ENCODE peak calls at places on chromosomes 7 and 10, in seven cellular contexts. X is fibroblast of mammary gland, M is neural progenitor cell, C is spleen, O is glutamatergic neuron, P is foreskin fibroblast, N is A549. K is an unnamed sample.

GRCh38 chr10:125083576-125083920 is 76.8 kb downstream of the CTBP2 start:
- DNase-seq in O (no peak), X (peak), N (peak), C (peak), M (no peak), P (peak), K (peak)

GRCh38 chr10:97573021-97573420 is 442 bp downstream of the ANKRD2 start:
- DNase-seq in N (peak), X (no peak), P (no peak), O (no peak), C (peak), M (no peak), K (no peak)

GRCh38 chr10:12628964-12629766 is 279.8 kb downstream of the CAMK1D start:
- DNase-seq in P (no peak), C (no peak), O (no peak), X (no peak), N (peak), M (peak), K (no peak)

GRCh38 chr7:37732253-37732652 is 48.7 kb downstream of the GPR141 start:
- DNase-seq in X (peak), O (peak), N (peak), C (no peak), P (peak), M (peak), K (peak)

GRCh38 chr7:318476-319266 is 28.7 kb downstream of the FOXL3 start:
- DNase-seq in C (peak), X (no peak), N (no peak), P (no peak), O (peak), M (no peak), K (no peak)

GRCh38 chr7:147829021-147829420 is 761.5 kb upstream of the C7orf33 start:
- DNase-seq in P (no peak), N (no peak), X (no peak), M (no peak), O (peak), C (no peak), K (no peak)

GRCh38 chr7:36165059-36165458 is 12.0 kb downstream of the EEPD1 start:
- DNase-seq in X (peak), N (no peak), M (no peak), P (peak), C (no peak), O (no peak), K (peak)

GRCh38 chr10:47258921-47259320 is 41.1 kb upstream of the GDF10 start:
- DNase-seq in X (no peak), M (no peak), N (no peak), P (no peak), O (no peak), C (no peak), K (no peak)

GRCh38 chr7:124679826-124680225 is 85.8 kb downstream of the GPR37 start:
- DNase-seq in C (no peak), N (no peak), M (no peak), O (no peak), P (no peak), X (no peak), K (no peak)

GRCh38 chr7:10973942-10974716 is 457 bp downstream of the PHF14 start:
- DNase-seq in P (peak), X (peak), M (peak), N (peak), C (peak), O (peak), K (peak)

GRCh38 chr7:77455334-77455733 is 39.2 kb upstream of the GSAP start:
- DNase-seq in O (no peak), P (peak), C (no peak), M (no peak), X (peak), N (peak), K (peak)

GRCh38 chr10:25113231-25114035 is 61.4 kb upstream of the GPR158 start:
- DNase-seq in X (peak), P (peak), N (peak), C (no peak), M (peak), O (peak), K (peak)

GRCh38 chr10:119898577-119898976 is 6.0 kb downstream of the SEC23IP start:
- DNase-seq in N (no peak), P (no peak), X (no peak), C (no peak), O (no peak), M (no peak), K (no peak)

GRCh38 chr10:110192552-110192951 is 14.9 kb upstream of the MXI1 start:
- DNase-seq in C (no peak), X (peak), O (no peak), N (no peak), M (no peak), P (no peak), K (no peak)

DNA sequence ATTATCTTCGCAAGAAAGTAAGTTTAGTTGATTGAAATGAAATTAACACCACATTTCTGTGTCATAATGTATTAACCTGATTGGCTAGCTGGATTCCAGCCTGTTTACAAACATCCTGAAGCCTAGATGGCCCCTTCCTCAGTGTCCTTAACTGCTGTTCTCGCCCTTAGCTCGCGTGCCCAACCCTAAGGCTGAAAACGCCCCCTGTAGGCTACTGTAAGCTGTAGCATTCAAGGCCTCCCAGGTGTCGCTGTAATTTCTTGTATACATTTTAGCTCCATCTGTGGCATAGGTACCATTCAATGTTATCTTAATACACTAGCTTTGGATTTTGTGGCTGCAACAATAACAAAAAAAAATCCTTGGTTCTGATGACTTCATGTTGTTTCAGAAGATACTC is 191.6 kb downstream of the MGMT start:
- DNase-seq in M (peak), N (peak), O (no peak), C (no peak), X (no peak), P (no peak), K (no peak)
- TF ChIP-seq CTCF in M (peak), N (no peak), O (peak), C (no peak), X (no peak), P (no peak), K (peak)

DNA sequence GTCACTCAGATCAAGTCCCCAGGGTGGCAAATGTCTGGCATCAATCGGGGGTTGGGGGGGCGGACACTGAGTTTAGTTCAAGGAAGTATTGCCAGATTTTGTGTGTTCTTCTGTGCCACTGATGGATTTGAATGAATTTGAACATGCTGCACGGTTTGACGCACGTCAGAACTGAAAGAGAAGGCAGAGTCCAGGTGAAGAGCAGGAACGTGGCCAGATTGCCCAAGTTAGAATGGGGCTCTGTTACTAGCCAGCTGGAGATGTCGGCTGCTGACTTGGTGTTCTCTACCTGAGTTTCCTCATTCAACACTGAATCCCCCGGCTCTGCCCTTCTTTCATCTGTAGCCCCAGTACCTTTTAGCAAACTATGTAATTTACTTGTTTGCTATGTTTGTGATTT is 180.2 kb downstream of the PRKCQ start:
- DNase-seq in P (no peak), O (no peak), C (no peak), N (no peak), M (no peak), X (no peak), K (no peak)
- TF ChIP-seq CTCF in P (no peak), O (no peak), C (no peak), N (no peak), M (no peak), X (no peak), K (no peak)

GRCh38 chr10:78029294-78030226 is at the start of gene POLR3A:
- DNase-seq in M (peak), N (peak), O (peak), P (peak), X (peak), C (peak), K (peak)

GRCh38 chr10:78033623-78034470 is at the start of gene RPS24:
- DNase-seq in M (peak), P (peak), O (peak), N (peak), X (peak), C (peak), K (peak)

GRCh38 chr10:78025685-78026364 is 3.5 kb downstream of the POLR3A start:
- DNase-seq in M (no peak), N (no peak), P (peak), O (no peak), C (no peak), X (peak), K (peak)

GRCh38 chr10:78023741-78024140 is 5.6 kb downstream of the POLR3A start:
- DNase-seq in P (no peak), N (no peak), O (no peak), X (no peak), C (no peak), M (no peak), K (no peak)

DNA sequence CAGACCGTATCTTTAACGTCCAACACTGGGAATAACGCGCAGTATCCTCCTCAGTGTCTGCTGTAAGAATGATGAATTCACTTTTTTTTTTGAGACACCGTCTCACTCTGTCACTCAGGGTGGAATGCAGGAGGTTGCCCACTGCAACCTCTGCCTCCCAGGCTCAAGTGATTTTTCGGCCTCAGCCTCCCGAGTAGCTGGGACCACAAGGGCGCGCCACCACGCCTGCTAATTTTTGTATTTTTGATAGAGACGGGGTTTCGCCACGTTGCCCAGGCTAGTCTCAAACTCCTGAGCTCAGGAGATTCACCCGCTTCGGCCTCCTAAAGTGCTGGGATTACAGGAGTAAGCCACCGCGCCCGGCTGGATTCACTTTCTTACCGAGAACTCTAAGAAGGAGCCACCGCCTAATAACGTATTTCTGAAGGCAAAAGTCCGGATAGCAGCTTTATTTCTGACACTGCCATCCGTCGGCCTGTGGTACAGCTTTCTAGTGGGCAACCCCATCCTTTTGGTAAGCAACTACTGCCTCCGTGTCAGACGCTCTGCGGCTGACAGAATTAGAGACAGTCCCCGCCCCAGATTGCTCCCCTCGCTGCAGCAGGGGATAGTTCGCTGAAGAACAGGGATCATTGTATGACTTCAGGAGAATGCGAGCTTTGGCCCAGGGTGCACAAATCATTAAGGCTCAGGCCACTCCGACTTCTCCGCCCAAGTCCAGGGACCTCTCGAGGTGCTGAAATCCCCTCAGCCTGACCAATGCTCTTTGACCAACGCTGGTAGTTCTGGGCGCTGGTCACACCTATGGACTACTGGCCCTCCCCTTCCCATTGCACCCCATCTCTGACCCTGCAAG is 649 bp downstream of the POLR3A start:
- DNase-seq in X (peak), P (peak), O (peak), N (no peak), C (peak), M (peak), K (peak)
- TF ChIP-seq CTCF in X (no peak), P (no peak), O (no peak), N (no peak), C (no peak), M (peak), K (no peak)

DNA sequence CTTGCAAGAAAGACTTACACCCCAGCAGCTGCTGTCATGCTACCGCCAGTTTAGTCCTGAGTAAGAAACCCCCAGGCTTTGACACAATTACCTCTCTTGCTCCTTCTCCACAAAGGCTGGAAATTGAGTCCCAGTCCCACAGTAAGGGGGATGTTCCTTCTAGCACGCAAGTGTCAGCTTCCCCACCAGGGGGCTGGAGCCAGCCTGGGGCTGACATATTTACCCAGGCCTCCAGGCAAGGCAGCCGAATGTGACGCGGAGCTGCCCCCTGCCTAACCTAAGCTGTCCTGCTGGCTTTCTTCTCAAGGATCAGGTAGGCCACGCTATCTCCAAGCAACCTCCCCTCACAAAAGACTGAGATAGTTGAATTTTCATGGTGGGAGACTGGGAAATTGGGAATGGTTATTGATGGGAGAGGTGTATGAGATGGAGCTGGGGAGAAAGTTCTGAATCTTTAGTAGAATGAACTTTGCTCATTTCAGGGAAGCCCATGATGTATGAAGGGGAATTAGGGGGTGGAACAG is 19.2 kb upstream of the BMPER start:
- DNase-seq in N (peak), O (peak), X (peak), P (peak), M (peak), C (no peak), K (no peak)
- TF ChIP-seq CTCF in N (peak), O (peak), X (peak), P (peak), M (peak), C (peak), K (peak)

DNA sequence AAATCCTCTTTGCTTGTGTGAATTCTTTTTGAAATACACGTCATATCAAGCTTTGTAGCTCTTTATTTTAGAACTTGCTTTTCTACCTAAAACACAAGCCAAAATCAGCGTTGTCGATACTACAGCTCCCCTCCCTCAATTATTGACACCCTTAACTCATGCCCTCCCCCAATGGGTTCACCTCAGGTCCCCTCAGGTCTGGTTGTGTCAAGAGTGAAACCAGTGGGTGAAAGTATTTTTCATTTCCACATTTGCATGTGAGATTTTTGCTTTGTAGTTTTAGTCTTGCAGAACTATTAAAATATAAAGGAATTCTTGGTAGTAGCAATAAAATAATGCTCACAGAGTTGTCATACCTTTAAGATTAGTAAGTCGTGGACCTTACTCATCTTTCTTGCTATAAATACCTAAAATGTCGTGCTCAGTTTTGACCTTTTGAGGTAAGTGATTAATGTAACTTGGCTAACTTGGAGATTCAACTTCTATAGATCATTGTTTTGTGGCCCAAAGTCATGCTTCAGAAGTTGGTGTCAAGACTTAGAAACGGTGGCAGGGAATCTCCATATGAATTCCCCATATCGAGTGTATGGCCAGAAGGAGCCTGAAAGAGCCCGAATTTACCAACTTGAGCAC is 1.7 kb downstream of the ACTR3B start:
- DNase-seq in X (peak), P (peak), C (no peak), M (no peak), O (no peak), N (no peak), K (peak)
- TF ChIP-seq CTCF in X (no peak), P (no peak), C (no peak), M (no peak), O (no peak), N (no peak), K (no peak)

GRCh38 chr10:79127151-79127961 is 58.6 kb downstream of the ZMIZ1 start:
- DNase-seq in N (peak), X (peak), M (peak), P (peak), O (no peak), C (no peak), K (peak)
- TF ChIP-seq CTCF in N (peak), X (no peak), M (no peak), P (no peak), O (no peak), C (no peak), K (no peak)